ENCODE peak calls at places on chromosomes 1 and 21, in ten cellular contexts. One of them, this sample, is unnamed.

GRCh38 chr1:18410407-18410806 is 70.3 kb upstream of the KLHDC7A start:
- DNase-seq in neural progenitor cell: peak; percentile 25
- DNase-seq in astrocyte of the cerebellum: no peak
- DNase-seq in activated B cell treated with CpG ODN at 0.5 μM for 24 hours: no peak
- DNase-seq in RWPE1: no peak
- DNase-seq in GM20000: no peak
- DNase-seq in epithelial cell of esophagus: no peak
- DNase-seq in tibial artery: no peak
- DNase-seq in choroid plexus epithelial cell: no peak
- DNase-seq in fibroblast of pulmonary artery: no peak
- DNase-seq in this sample: no peak

GRCh38 chr1:56576880-56577858 is 2.2 kb downstream of the PLPP3 start:
- DNase-seq in neural progenitor cell: peak; percentile 73
- DNase-seq in astrocyte of the cerebellum: no peak
- DNase-seq in activated B cell treated with CpG ODN at 0.5 μM for 24 hours: no peak
- DNase-seq in RWPE1: peak; percentile 30
- DNase-seq in GM20000: peak; percentile 42
- DNase-seq in epithelial cell of esophagus: peak; percentile 37
- DNase-seq in tibial artery: peak; percentile 37
- DNase-seq in choroid plexus epithelial cell: peak; percentile 60
- DNase-seq in fibroblast of pulmonary artery: peak; percentile 64
- DNase-seq in this sample: no peak

GRCh38 chr1:156642265-156643185 is 608 bp downstream of the BCAN start:
- DNase-seq in neural progenitor cell: peak; percentile 59
- DNase-seq in astrocyte of the cerebellum: no peak
- DNase-seq in activated B cell treated with CpG ODN at 0.5 μM for 24 hours: no peak
- DNase-seq in RWPE1: no peak
- DNase-seq in GM20000: no peak
- DNase-seq in epithelial cell of esophagus: no peak
- DNase-seq in tibial artery: no peak
- DNase-seq in choroid plexus epithelial cell: no peak
- DNase-seq in fibroblast of pulmonary artery: no peak
- DNase-seq in this sample: no peak

GRCh38 chr1:245873883-245874671 is 633.0 kb downstream of the SMYD3 start:
- DNase-seq in neural progenitor cell: no peak
- DNase-seq in astrocyte of the cerebellum: no peak
- DNase-seq in activated B cell treated with CpG ODN at 0.5 μM for 24 hours: no peak
- DNase-seq in RWPE1: no peak
- DNase-seq in GM20000: no peak
- DNase-seq in epithelial cell of esophagus: peak; percentile 24
- DNase-seq in tibial artery: no peak
- DNase-seq in choroid plexus epithelial cell: peak; percentile 54
- DNase-seq in fibroblast of pulmonary artery: peak; percentile 60
- DNase-seq in this sample: no peak

GRCh38 chr1:26274801-26275425 is 5.0 kb upstream of the SH3BGRL3 start:
- DNase-seq in neural progenitor cell: no peak
- DNase-seq in astrocyte of the cerebellum: no peak
- DNase-seq in activated B cell treated with CpG ODN at 0.5 μM for 24 hours: no peak
- DNase-seq in RWPE1: peak; percentile 37
- DNase-seq in GM20000: no peak
- DNase-seq in epithelial cell of esophagus: peak; percentile 91
- DNase-seq in tibial artery: no peak
- DNase-seq in choroid plexus epithelial cell: peak; percentile 79
- DNase-seq in fibroblast of pulmonary artery: peak; percentile 69
- DNase-seq in this sample: peak; percentile 90

GRCh38 chr1:181612100-181612499 is 128.8 kb downstream of the CACNA1E start:
- DNase-seq in neural progenitor cell: no peak
- DNase-seq in astrocyte of the cerebellum: no peak
- DNase-seq in activated B cell treated with CpG ODN at 0.5 μM for 24 hours: no peak
- DNase-seq in RWPE1: no peak
- DNase-seq in GM20000: no peak
- DNase-seq in epithelial cell of esophagus: no peak
- DNase-seq in tibial artery: no peak
- DNase-seq in choroid plexus epithelial cell: no peak
- DNase-seq in fibroblast of pulmonary artery: no peak
- DNase-seq in this sample: no peak

GRCh38 chr1:26156285-26157038 is 2.4 kb upstream of the FAM110D start:
- DNase-seq in neural progenitor cell: no peak
- DNase-seq in astrocyte of the cerebellum: no peak
- DNase-seq in activated B cell treated with CpG ODN at 0.5 μM for 24 hours: no peak
- DNase-seq in RWPE1: no peak
- DNase-seq in GM20000: no peak
- DNase-seq in epithelial cell of esophagus: no peak
- DNase-seq in tibial artery: no peak
- DNase-seq in choroid plexus epithelial cell: no peak
- DNase-seq in fibroblast of pulmonary artery: peak; percentile 41
- DNase-seq in this sample: no peak

GRCh38 chr21:45513003-45513706 is 29.1 kb downstream of the SLC19A1 start:
- DNase-seq in neural progenitor cell: no peak
- DNase-seq in astrocyte of the cerebellum: no peak
- DNase-seq in activated B cell treated with CpG ODN at 0.5 μM for 24 hours: no peak
- DNase-seq in RWPE1: no peak
- DNase-seq in GM20000: no peak
- DNase-seq in epithelial cell of esophagus: peak; percentile 28
- DNase-seq in tibial artery: no peak
- DNase-seq in choroid plexus epithelial cell: no peak
- DNase-seq in fibroblast of pulmonary artery: no peak
- DNase-seq in this sample: peak; percentile 36

GRCh38 chr1:185734929-185735666 is 907 bp downstream of the HMCN1 start:
- DNase-seq in neural progenitor cell: peak; percentile 13
- DNase-seq in astrocyte of the cerebellum: no peak
- DNase-seq in activated B cell treated with CpG ODN at 0.5 μM for 24 hours: no peak
- DNase-seq in RWPE1: no peak
- DNase-seq in GM20000: no peak
- DNase-seq in epithelial cell of esophagus: no peak
- DNase-seq in tibial artery: no peak
- DNase-seq in choroid plexus epithelial cell: peak; percentile 39
- DNase-seq in fibroblast of pulmonary artery: peak; percentile 30
- DNase-seq in this sample: no peak

GRCh38 chr1:185735667-185736105 is 1.5 kb downstream of the HMCN1 start:
- DNase-seq in neural progenitor cell: no peak
- DNase-seq in astrocyte of the cerebellum: no peak
- DNase-seq in activated B cell treated with CpG ODN at 0.5 μM for 24 hours: no peak
- DNase-seq in RWPE1: no peak
- DNase-seq in GM20000: no peak
- DNase-seq in epithelial cell of esophagus: no peak
- DNase-seq in tibial artery: no peak
- DNase-seq in choroid plexus epithelial cell: no peak
- DNase-seq in fibroblast of pulmonary artery: peak; percentile 27
- DNase-seq in this sample: no peak

GRCh38 chr1:185732941-185733340 is 1.2 kb upstream of the HMCN1 start:
- DNase-seq in neural progenitor cell: no peak
- DNase-seq in astrocyte of the cerebellum: no peak
- DNase-seq in activated B cell treated with CpG ODN at 0.5 μM for 24 hours: no peak
- DNase-seq in RWPE1: no peak
- DNase-seq in GM20000: no peak
- DNase-seq in epithelial cell of esophagus: no peak
- DNase-seq in tibial artery: no peak
- DNase-seq in choroid plexus epithelial cell: no peak
- DNase-seq in fibroblast of pulmonary artery: no peak
- DNase-seq in this sample: no peak

GRCh38 chr1:185731446-185731845 is 2.7 kb upstream of the HMCN1 start:
- DNase-seq in neural progenitor cell: no peak
- DNase-seq in astrocyte of the cerebellum: no peak
- DNase-seq in activated B cell treated with CpG ODN at 0.5 μM for 24 hours: no peak
- DNase-seq in RWPE1: no peak
- DNase-seq in GM20000: no peak
- DNase-seq in epithelial cell of esophagus: no peak
- DNase-seq in tibial artery: no peak
- DNase-seq in choroid plexus epithelial cell: no peak
- DNase-seq in fibroblast of pulmonary artery: no peak
- DNase-seq in this sample: no peak

DNA sequence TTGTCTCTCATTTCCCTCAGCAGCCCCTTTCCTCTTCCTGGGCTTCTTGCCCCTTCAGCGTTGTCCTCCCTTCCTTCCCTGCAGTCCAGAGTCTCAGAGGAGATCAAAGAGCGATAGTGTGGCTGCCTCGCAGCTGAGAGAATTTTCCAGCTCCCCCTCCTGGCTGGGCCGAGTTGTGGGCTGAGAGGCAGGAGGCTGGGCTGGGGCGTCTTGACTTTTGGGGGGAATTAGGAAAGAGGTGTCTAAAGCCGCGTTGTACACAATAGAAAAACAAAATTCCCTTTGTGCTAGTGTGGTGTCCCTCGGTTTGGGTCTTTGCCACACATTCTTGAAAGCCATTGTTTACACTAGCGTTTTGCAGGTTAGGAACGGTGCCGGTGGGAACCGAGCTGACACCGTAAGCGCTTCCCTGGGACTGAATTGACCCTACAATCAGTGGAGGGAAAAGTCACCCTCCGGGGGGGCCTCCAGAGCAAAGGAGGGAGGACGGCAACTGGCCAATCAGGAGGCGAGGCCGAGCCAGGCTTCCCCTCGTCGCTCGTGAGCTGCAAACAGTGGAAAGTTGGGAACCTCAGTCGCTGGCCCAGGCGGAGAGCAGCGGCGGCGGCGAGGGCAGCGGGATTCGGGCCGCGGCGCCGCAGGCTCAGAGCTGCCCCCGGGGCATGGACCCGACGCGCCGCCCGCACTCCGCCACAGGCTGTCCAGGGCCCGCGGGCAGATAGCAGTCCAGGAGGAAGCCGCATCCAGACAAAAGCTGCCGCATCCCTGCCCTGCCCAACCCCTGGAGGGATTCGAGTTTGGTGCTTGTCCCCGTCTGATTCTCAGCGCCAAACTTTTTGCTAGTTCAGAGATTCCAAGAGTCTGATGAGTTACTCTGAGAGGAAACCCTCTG is at the start of gene HMCN1:
- DNase-seq in neural progenitor cell: peak; percentile 91
- DNase-seq in astrocyte of the cerebellum: peak; percentile 29
- DNase-seq in activated B cell treated with CpG ODN at 0.5 μM for 24 hours: peak; percentile 15
- DNase-seq in RWPE1: peak; percentile 24
- DNase-seq in GM20000: peak; percentile 8
- DNase-seq in epithelial cell of esophagus: peak; percentile 41
- DNase-seq in tibial artery: peak; percentile 79
- DNase-seq in choroid plexus epithelial cell: peak; percentile 32
- DNase-seq in fibroblast of pulmonary artery: peak; percentile 69
- DNase-seq in this sample: no peak
- TF ChIP-seq CTCF in neural progenitor cell: peak; percentile 64
- TF ChIP-seq CTCF in astrocyte of the cerebellum: peak; percentile 64
- TF ChIP-seq CTCF in activated B cell treated with CpG ODN at 0.5 μM for 24 hours: no peak
- TF ChIP-seq CTCF in RWPE1: peak; percentile 43
- TF ChIP-seq CTCF in GM20000: peak; percentile 15
- TF ChIP-seq CTCF in epithelial cell of esophagus: peak; percentile 59
- TF ChIP-seq CTCF in tibial artery: peak; percentile 17
- TF ChIP-seq CTCF in choroid plexus epithelial cell: peak; percentile 68
- TF ChIP-seq CTCF in fibroblast of pulmonary artery: peak; percentile 53
- TF ChIP-seq CTCF in this sample: peak; percentile 32

GRCh38 chr21:26961704-26962103 is 5.2 kb downstream of the ADAMTS5 start:
- DNase-seq in neural progenitor cell: peak; percentile 32
- DNase-seq in astrocyte of the cerebellum: no peak
- DNase-seq in activated B cell treated with CpG ODN at 0.5 μM for 24 hours: no peak
- DNase-seq in RWPE1: no peak
- DNase-seq in GM20000: no peak
- DNase-seq in epithelial cell of esophagus: no peak
- DNase-seq in tibial artery: no peak
- DNase-seq in choroid plexus epithelial cell: no peak
- DNase-seq in fibroblast of pulmonary artery: no peak
- DNase-seq in this sample: no peak
- TF ChIP-seq CTCF in neural progenitor cell: peak; percentile 54
- TF ChIP-seq CTCF in astrocyte of the cerebellum: peak; percentile 5
- TF ChIP-seq CTCF in activated B cell treated with CpG ODN at 0.5 μM for 24 hours: no peak
- TF ChIP-seq CTCF in RWPE1: no peak
- TF ChIP-seq CTCF in GM20000: no peak
- TF ChIP-seq CTCF in epithelial cell of esophagus: no peak
- TF ChIP-seq CTCF in tibial artery: no peak
- TF ChIP-seq CTCF in choroid plexus epithelial cell: peak; percentile 43
- TF ChIP-seq CTCF in fibroblast of pulmonary artery: peak; percentile 19
- TF ChIP-seq CTCF in this sample: peak; percentile 34

DNA sequence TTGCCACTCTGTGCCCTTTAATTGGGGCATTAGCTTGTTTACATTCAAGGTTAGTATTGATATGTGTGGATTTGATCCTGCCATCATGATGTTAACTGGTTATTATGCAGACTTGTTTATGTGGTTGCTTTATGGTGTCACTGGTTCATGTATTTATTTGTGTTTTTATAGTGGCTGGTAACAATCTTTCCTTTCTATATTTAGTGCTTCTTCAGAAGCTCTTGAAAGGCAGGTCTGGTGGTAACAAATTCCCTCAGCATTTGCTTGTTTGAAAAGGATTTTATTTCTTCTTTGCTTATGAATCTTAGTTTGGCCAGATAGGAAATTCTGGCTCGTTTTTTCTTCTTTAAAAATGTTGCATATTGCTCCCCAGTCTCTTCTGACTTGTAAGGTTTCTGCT is 215.4 kb downstream of the ZC3H11B start:
- DNase-seq in neural progenitor cell: no peak
- DNase-seq in astrocyte of the cerebellum: no peak
- DNase-seq in activated B cell treated with CpG ODN at 0.5 μM for 24 hours: no peak
- DNase-seq in RWPE1: no peak
- DNase-seq in GM20000: no peak
- DNase-seq in epithelial cell of esophagus: no peak
- DNase-seq in tibial artery: no peak
- DNase-seq in choroid plexus epithelial cell: no peak
- DNase-seq in fibroblast of pulmonary artery: no peak
- DNase-seq in this sample: no peak
- TF ChIP-seq CTCF in neural progenitor cell: no peak
- TF ChIP-seq CTCF in astrocyte of the cerebellum: no peak
- TF ChIP-seq CTCF in activated B cell treated with CpG ODN at 0.5 μM for 24 hours: no peak
- TF ChIP-seq CTCF in RWPE1: no peak
- TF ChIP-seq CTCF in GM20000: no peak
- TF ChIP-seq CTCF in epithelial cell of esophagus: no peak
- TF ChIP-seq CTCF in tibial artery: no peak
- TF ChIP-seq CTCF in choroid plexus epithelial cell: no peak
- TF ChIP-seq CTCF in fibroblast of pulmonary artery: no peak
- TF ChIP-seq CTCF in this sample: no peak

GRCh38 chr1:155223017-155223416 is 14.5 kb downstream of the MTX1 start:
- DNase-seq in neural progenitor cell: no peak
- DNase-seq in astrocyte of the cerebellum: no peak
- DNase-seq in activated B cell treated with CpG ODN at 0.5 μM for 24 hours: no peak
- DNase-seq in RWPE1: no peak
- DNase-seq in GM20000: no peak
- DNase-seq in epithelial cell of esophagus: no peak
- DNase-seq in tibial artery: no peak
- DNase-seq in choroid plexus epithelial cell: no peak
- DNase-seq in fibroblast of pulmonary artery: no peak
- DNase-seq in this sample: no peak

GRCh38 chr1:155226188-155226909 is 17.9 kb downstream of the MTX1 start:
- DNase-seq in neural progenitor cell: peak; percentile 83
- DNase-seq in astrocyte of the cerebellum: no peak
- DNase-seq in activated B cell treated with CpG ODN at 0.5 μM for 24 hours: peak; percentile 66
- DNase-seq in RWPE1: peak; percentile 73
- DNase-seq in GM20000: peak; percentile 72
- DNase-seq in epithelial cell of esophagus: peak; percentile 76
- DNase-seq in tibial artery: peak; percentile 84
- DNase-seq in choroid plexus epithelial cell: peak; percentile 89
- DNase-seq in fibroblast of pulmonary artery: peak; percentile 77
- DNase-seq in this sample: peak; percentile 83

GRCh38 chr1:155228096-155228427 is 19.6 kb downstream of the MTX1 start:
- DNase-seq in neural progenitor cell: no peak
- DNase-seq in astrocyte of the cerebellum: no peak
- DNase-seq in activated B cell treated with CpG ODN at 0.5 μM for 24 hours: no peak
- DNase-seq in RWPE1: no peak
- DNase-seq in GM20000: no peak
- DNase-seq in epithelial cell of esophagus: no peak
- DNase-seq in tibial artery: no peak
- DNase-seq in choroid plexus epithelial cell: no peak
- DNase-seq in fibroblast of pulmonary artery: no peak
- DNase-seq in this sample: no peak

GRCh38 chr1:155227261-155228095 is 19.0 kb downstream of the MTX1 start:
- DNase-seq in neural progenitor cell: peak; percentile 99
- DNase-seq in astrocyte of the cerebellum: peak; percentile 98
- DNase-seq in activated B cell treated with CpG ODN at 0.5 μM for 24 hours: peak; percentile 90
- DNase-seq in RWPE1: peak; percentile 100
- DNase-seq in GM20000: peak; percentile 97
- DNase-seq in epithelial cell of esophagus: peak; percentile 98
- DNase-seq in tibial artery: peak; percentile 98
- DNase-seq in choroid plexus epithelial cell: peak; percentile 100
- DNase-seq in fibroblast of pulmonary artery: peak; percentile 99
- DNase-seq in this sample: peak; percentile 97

DNA sequence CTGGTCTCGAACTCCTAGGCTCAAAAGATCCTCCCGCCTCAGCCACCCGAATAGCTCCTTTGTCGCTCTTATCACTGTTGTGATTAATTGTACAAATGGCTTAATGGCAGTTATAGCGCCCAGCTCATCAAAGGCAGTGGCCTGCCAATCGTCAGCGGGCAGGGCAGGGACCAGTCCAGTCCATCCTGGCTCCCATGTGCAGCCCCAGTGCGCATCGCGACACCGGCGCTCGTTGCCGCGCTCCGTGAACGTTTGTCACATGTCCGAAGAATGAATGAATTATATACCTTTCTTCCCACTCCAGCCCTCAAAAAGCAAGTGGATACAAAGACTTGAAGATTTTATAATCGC is 18.4 kb downstream of the MTX1 start:
- DNase-seq in neural progenitor cell: peak; percentile 88
- DNase-seq in astrocyte of the cerebellum: no peak
- DNase-seq in activated B cell treated with CpG ODN at 0.5 μM for 24 hours: no peak
- DNase-seq in RWPE1: no peak
- DNase-seq in GM20000: peak; percentile 41
- DNase-seq in epithelial cell of esophagus: peak; percentile 43
- DNase-seq in tibial artery: peak; percentile 56
- DNase-seq in choroid plexus epithelial cell: peak; percentile 41
- DNase-seq in fibroblast of pulmonary artery: peak; percentile 45
- DNase-seq in this sample: no peak
- TF ChIP-seq CTCF in neural progenitor cell: peak; percentile 4
- TF ChIP-seq CTCF in astrocyte of the cerebellum: no peak
- TF ChIP-seq CTCF in activated B cell treated with CpG ODN at 0.5 μM for 24 hours: no peak
- TF ChIP-seq CTCF in RWPE1: peak; percentile 35
- TF ChIP-seq CTCF in GM20000: no peak
- TF ChIP-seq CTCF in epithelial cell of esophagus: no peak
- TF ChIP-seq CTCF in tibial artery: no peak
- TF ChIP-seq CTCF in choroid plexus epithelial cell: no peak
- TF ChIP-seq CTCF in fibroblast of pulmonary artery: no peak
- TF ChIP-seq CTCF in this sample: peak; percentile 56

This sample was measured in CD14-positive monocyte.